ENCODE peak calls at places on chromosome 1, in six cellular contexts. T is mucosa of descending colon; N is CD4-positive, alpha-beta T cell; V is pancreas; F is upper lobe of right lung; E is left ventricle myocardium inferior. G is an unnamed sample. For H3K9me3, the result is how much of the 10 kb centered on the place peaks cover.

GRCh38 chr1:11567244-11568065 is 86.8 kb downstream of the FBXO2 start:
- DNase-seq in N (no peak), E (no peak), T (no peak), V (no peak), F (no peak), G (no peak)

GRCh38 chr1:173554541-173555250 is 48.2 kb downstream of the SLC9C2 start:
- DNase-seq in E (no peak), N (no peak), V (no peak), T (no peak), F (no peak), G (no peak)

GRCh38 chr1:148385371-148386030 is 97.6 kb downstream of the PPIAL4G start:
- DNase-seq in F (no peak), N (no peak), V (no peak), E (no peak), T (no peak), G (no peak)

GRCh38 chr1:240210026-240210425 is 118.3 kb downstream of the FMN2 start:
- DNase-seq in F (no peak), E (no peak), N (no peak), T (no peak), V (no peak), G (no peak)

GRCh38 chr1:36366091-36366661 is 19.5 kb downstream of the STK40 start:
- DNase-seq in N (peak), T (no peak), V (no peak), E (peak), F (no peak), G (peak)

GRCh38 chr1:995665-996633 is 3.9 kb downstream of the HES4 start:
- DNase-seq in T (no peak), N (no peak), E (no peak), V (no peak), F (peak), G (no peak)

GRCh38 chr1:111653695-111654094 is 34.1 kb downstream of the RAP1A start:
- DNase-seq in T (no peak), E (no peak), V (no peak), N (no peak), F (no peak), G (no peak)

GRCh38 chr1:40978886-40979240 is 633 bp upstream of the CTPS1 start:
- DNase-seq in V (no peak), F (no peak), T (no peak), E (no peak), N (no peak), G (peak)

GRCh38 chr1:3948344-3948743 is 48.3 kb upstream of the C1orf174 start:
- DNase-seq in N (no peak), F (no peak), V (no peak), T (no peak), E (no peak), G (no peak)
- H3K9me3 ChIP-seq in N (under half), F (under half), V (under half), T (under half), E (under half), G (under half)

GRCh38 chr1:5451671-5452070 is 540.6 kb downstream of the NPHP4 start:
- DNase-seq in N (no peak), V (no peak), E (no peak), T (no peak), F (peak), G (no peak)
- H3K9me3 ChIP-seq in N (under half), V (under half), E (under half), T (under half), F (under half), G (under half)

GRCh38 chr1:50371749-50372148 is 51.5 kb downstream of the DMRTA2 start:
- DNase-seq in N (no peak), F (no peak), E (no peak), V (no peak), T (no peak), G (no peak)

GRCh38 chr1:50369830-50370229 is 53.4 kb downstream of the DMRTA2 start:
- DNase-seq in F (no peak), N (no peak), E (no peak), V (no peak), T (peak), G (no peak)

GRCh38 chr1:50368179-50369007 is 54.9 kb downstream of the DMRTA2 start:
- DNase-seq in T (peak), E (no peak), N (peak), F (no peak), V (peak), G (peak)

GRCh38 chr1:50373532-50373931 is 49.7 kb downstream of the DMRTA2 start:
- DNase-seq in N (no peak), E (no peak), V (no peak), T (no peak), F (no peak), G (no peak)

DNA sequence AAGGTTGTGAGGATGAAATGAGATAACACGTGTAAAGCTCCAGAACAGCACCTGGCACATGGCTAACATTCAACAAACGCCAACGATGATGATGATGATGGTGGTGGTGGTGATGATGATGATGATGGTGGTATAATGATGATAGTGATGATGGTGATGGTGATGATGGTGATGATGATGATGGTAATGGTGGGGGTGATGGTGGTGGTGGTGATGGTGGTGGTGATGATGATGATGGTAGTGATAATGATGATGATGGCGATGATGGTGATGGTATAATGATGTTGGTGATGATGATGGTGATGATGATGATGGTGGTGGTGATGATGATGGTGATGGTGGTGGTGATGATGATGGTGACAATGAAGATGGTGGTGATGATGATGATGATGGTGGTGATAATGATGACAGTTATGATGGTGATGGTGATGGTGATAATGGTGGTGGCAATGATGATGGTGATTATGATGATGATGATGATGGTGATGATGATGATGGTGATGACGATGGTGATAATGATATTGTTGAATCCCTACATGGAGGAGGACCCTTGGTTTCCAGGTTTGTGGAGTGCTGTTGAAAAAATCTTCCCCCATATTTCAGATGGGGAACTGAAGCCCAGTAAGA is 54.1 kb downstream of the DMRTA2 start:
- DNase-seq in F (no peak), E (no peak), V (no peak), N (no peak), T (no peak), G (no peak)
- H3K9me3 ChIP-seq in F (under half), E (under half), V (under half), N (under half), T (under half), G (under half)

DNA sequence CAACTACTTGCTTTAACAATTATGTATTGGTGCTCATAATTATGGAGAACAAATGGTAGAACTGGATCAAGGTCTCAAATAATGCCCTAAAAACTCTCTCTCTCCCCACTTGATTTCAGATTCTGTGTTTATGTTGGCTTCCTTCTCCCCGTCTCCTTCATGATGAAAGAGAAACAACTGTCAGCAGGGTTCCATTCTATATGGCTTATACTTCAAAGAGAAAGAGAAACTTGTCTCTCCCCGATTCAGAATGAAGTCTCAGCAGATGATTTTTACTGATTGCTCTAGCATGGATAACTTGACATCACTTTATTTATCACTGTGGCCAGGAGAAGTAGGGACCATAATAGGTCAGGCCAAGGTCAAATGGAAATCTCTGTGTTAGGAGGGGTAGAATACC is 575.6 kb downstream of the AGBL4 start:
- DNase-seq in N (no peak), F (no peak), V (no peak), E (no peak), T (no peak), G (no peak)
- H3K9me3 ChIP-seq in N (under half), F (under half), V (under half), E (under half), T (under half), G (under half)

DNA sequence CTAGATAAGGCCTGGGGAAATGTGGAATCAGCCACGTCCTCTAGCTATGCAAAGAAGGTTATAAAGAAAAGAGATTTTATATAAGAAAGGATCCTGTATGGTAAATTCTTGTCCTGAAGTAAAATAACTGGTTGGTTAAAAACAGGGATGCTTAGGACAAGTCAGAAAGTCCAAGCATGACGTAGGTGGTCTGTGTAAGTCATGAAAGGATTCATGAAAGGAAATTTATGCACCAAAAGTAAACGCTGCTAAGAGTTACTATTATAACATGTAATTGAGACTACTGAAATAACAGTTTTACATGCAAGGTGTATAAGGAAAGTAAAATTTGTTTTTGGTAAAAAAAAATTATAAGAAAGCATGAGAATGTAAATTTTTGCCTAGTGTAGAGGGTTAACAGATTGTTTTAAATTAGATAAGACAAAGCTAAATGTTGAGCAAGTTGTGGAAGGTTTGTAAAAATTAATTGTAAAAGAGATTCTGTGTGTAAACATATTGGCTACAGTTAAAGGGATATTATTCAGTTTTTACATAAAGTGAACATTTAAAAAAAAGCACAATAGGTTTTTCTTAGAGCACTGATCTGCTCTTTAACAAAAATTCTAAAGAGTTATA is 43.9 kb downstream of the PIGK start:
- DNase-seq in F (no peak), N (no peak), E (no peak), T (no peak), V (no peak), G (no peak)
- H3K9me3 ChIP-seq in F (under half), N (under half), E (under half), T (under half), V (under half), G (under half)

GRCh38 chr1:238419209-238419608 is 528.5 kb upstream of the ZP4 start:
- DNase-seq in T (no peak), N (no peak), E (no peak), V (no peak), F (no peak), G (no peak)
- H3K9me3 ChIP-seq in T (under half), N (under half), E (under half), V (under half), F (under half), G (under half)

GRCh38 chr1:4115191-4115900 is 215.3 kb upstream of the C1orf174 start:
- DNase-seq in N (no peak), F (peak), V (peak), E (no peak), T (no peak), G (no peak)
- H3K9me3 ChIP-seq in N (under half), F (under half), V (under half), E (under half), T (under half), G (under half)

GRCh38 chr1:245465666-245466065 is 310.9 kb downstream of the KIF26B start:
- DNase-seq in T (no peak), N (no peak), E (no peak), V (no peak), F (no peak), G (no peak)

GRCh38 chr1:245469734-245470133 is 314.9 kb downstream of the KIF26B start:
- DNase-seq in F (no peak), N (no peak), V (no peak), E (no peak), T (no peak), G (no peak)

GRCh38 chr1:245464290-245464689 is 309.5 kb downstream of the KIF26B start:
- DNase-seq in F (no peak), T (no peak), N (no peak), V (no peak), E (no peak), G (no peak)

GRCh38 chr1:245469006-245469405 is 314.2 kb downstream of the KIF26B start:
- DNase-seq in T (no peak), V (no peak), E (no peak), F (no peak), N (no peak), G (no peak)

DNA sequence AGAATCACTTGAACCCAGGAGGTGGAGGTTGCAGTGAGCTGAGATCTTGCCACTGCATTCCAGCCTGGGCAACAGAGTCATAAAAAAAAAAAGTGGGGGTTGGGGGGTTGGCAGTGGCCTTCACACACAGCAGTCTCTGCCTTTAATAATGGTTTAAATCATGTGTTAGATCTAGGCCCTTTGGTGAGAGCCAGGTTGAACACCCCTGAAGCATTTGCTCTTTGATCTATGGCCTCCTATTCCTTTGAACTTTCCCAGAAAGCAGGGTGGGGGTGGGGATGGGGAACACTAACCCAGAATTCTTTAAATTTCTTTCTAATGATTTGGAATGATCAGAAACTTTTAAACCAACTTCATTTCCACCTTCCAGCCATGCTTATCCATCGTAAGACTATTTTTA is 313.0 kb downstream of the KIF26B start:
- DNase-seq in E (no peak), F (no peak), N (no peak), T (no peak), V (no peak), G (no peak)
- H3K9me3 ChIP-seq in E (under half), F (under half), N (under half), T (under half), V (under half), G (under half)

DNA sequence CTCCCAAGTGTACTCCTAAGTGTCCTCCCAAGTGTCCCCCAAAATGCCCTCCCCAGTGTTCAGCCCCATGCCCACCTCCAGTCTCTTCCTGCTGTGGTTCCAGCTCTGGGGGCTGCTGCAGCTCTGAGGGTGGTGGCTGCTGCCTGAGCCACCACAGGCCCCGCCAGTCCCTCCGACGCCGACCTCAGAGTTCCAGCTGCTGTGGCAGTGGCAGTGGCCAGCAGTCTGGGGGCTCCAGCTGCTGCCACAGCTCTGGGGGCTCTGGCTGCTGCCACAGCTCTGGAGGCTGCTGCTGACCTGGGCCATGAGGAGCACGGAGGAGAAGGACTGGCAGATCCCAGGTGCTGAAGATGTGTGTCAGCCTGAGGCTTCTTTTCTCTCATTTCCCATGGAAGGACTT is 993 bp downstream of the LCE5A start:
- DNase-seq in T (no peak), F (no peak), N (no peak), E (no peak), V (no peak), G (no peak)
- H3K9me3 ChIP-seq in T (under half), F (under half), N (under half), E (under half), V (under half), G (under half)

DNA sequence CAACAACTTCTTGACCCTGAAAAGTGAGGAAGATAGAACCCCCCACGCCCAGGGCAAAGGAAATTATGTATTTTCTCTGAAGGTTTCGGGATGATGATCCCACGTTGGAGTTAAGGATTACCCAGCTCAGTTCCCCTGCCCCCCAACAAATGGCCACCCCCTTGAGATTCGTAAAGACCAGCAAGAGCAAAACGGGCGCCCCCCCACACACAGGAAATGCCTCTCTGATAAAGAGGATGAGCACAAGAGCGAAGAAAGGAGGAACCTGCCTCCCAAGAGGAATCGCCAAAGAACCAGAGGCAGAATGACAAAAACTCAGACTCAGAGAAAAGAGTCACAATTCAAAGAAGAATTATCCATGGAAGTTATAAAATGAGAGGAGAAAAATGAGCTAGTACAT is 576.9 kb downstream of the MATN1 start:
- DNase-seq in N (no peak), F (no peak), E (no peak), T (no peak), V (no peak), G (no peak)
- H3K9me3 ChIP-seq in N (under half), F (under half), E (under half), T (under half), V (under half), G (under half)